ENCODE peak calls at places on chromosomes 16 and 17, in six cellular contexts. L, C, Z, O, U and T are unnamed samples.

GRCh38 chr16:17602678-17603077 is 131.9 kb upstream of the XYLT1 start:
- DNase-seq in Z (no peak), L (no peak), C (no peak), U (no peak), O (no peak), T (no peak)

GRCh38 chr16:72818286-72818845 is 229.6 kb downstream of the ZFHX3 start:
- DNase-seq in U (no peak), C (no peak), Z (no peak), L (no peak), O (no peak), T (no peak)

GRCh38 chr17:17515921-17516295 is 19.7 kb upstream of the RASD1 start:
- DNase-seq in L (no peak), C (no peak), U (peak), Z (no peak), O (no peak), T (no peak)

GRCh38 chr16:59108374-59108773 is 374.3 kb upstream of the GOT2 start:
- DNase-seq in Z (no peak), L (no peak), U (no peak), O (no peak), C (no peak), T (no peak)

GRCh38 chr17:17050346-17051345 is 8.4 kb downstream of the MPRIP start:
- DNase-seq in U (no peak), C (no peak), O (no peak), Z (no peak), L (no peak), T (no peak)

GRCh38 chr16:50581830-50582229 is 33.6 kb downstream of the NKD1 start:
- DNase-seq in U (no peak), Z (no peak), C (no peak), L (no peak), O (peak), T (no peak)

GRCh38 chr17:9729034-9729650 is 62.2 kb downstream of the DHRS7C start:
- DNase-seq in L (no peak), Z (peak), C (peak), O (no peak), U (peak), T (peak)

GRCh38 chr16:86046901-86047300 is 147.9 kb downstream of the IRF8 start:
- DNase-seq in Z (no peak), O (peak), U (no peak), C (no peak), L (no peak), T (no peak)

GRCh38 chr17:3896108-3897099 is 3.6 kb upstream of the CAMKK1 start:
- DNase-seq in L (no peak), Z (no peak), C (no peak), U (no peak), O (no peak), T (no peak)

GRCh38 chr17:73645050-73645871 is 1.0 kb upstream of the SDK2 start:
- DNase-seq in O (peak), Z (peak), U (no peak), L (no peak), C (peak), T (peak)

GRCh38 chr17:27477050-27477647 is 20.9 kb downstream of the KSR1 start:
- DNase-seq in O (no peak), U (no peak), L (no peak), Z (no peak), C (no peak), T (no peak)

GRCh38 chr17:8192070-8192815 is 2.3 kb upstream of the BORCS6 start:
- DNase-seq in U (peak), L (peak), Z (peak), O (peak), C (peak), T (peak)

GRCh38 chr16:68512183-68512582 is 26.9 kb upstream of the ZFP90 start:
- DNase-seq in U (no peak), L (no peak), C (no peak), Z (no peak), O (peak), T (no peak)

GRCh38 chr17:4365628-4366311 is 705 bp downstream of the UBE2G1 start:
- DNase-seq in C (no peak), L (no peak), U (no peak), O (peak), Z (no peak), T (peak)